ENCODE peak calls at places on chromosomes 1 and 21, in nine cellular contexts. Y is mucosa of gallbladder, H is body of pancreas, Z is AG09309, X is amniotic stem cell, T is posterior vena cava, A is GM20000, E is mesendoderm, I is 8988T. F is an unnamed sample.

GRCh38 chr1:208977861-208978260 is 605.7 kb upstream of the CAMK1G start:
- DNase-seq in H (no peak), Y (no peak), I (no peak), T (no peak), Z (no peak), X (no peak), A (no peak), E (no peak), F (no peak)

GRCh38 chr1:55904541-55904940 is 674.8 kb downstream of the PLPP3 start:
- DNase-seq in A (no peak), E (peak), Y (no peak), T (no peak), X (no peak), I (no peak), H (no peak), Z (no peak), F (peak)

GRCh38 chr1:180778782-180779398 is 133.8 kb upstream of the KIAA1614 start:
- DNase-seq in E (peak), Y (no peak), H (peak), X (no peak), Z (no peak), A (peak), I (no peak), T (no peak), F (peak)

GRCh38 chr1:111221633-111222286 is 5.8 kb upstream of the CHI3L2 start:
- DNase-seq in Y (peak), T (no peak), E (peak), X (no peak), I (no peak), Z (no peak), H (no peak), A (peak), F (no peak)

GRCh38 chr1:38000529-38001453 is 4.5 kb downstream of the FHL3 start:
- DNase-seq in T (peak), H (no peak), I (peak), X (peak), Z (no peak), Y (no peak), E (peak), A (no peak), F (peak)

GRCh38 chr1:186812560-186812959 is 16.2 kb upstream of the PLA2G4A start:
- DNase-seq in Y (no peak), T (no peak), X (peak), H (no peak), A (no peak), I (no peak), E (no peak), Z (peak), F (no peak)

GRCh38 chr1:239218296-239218695 is 168.1 kb upstream of the CHRM3 start:
- DNase-seq in A (no peak), H (no peak), T (no peak), X (no peak), I (no peak), Y (no peak), Z (no peak), E (no peak), F (no peak)

GRCh38 chr1:2300004-2300771 is 72.1 kb downstream of the SKI start:
- DNase-seq in Y (no peak), Z (no peak), X (no peak), I (no peak), E (peak), A (peak), H (no peak), T (no peak), F (no peak)

GRCh38 chr1:10074855-10075418 is 42.2 kb downstream of the UBE4B start:
- DNase-seq in A (no peak), E (no peak), I (no peak), X (no peak), Z (no peak), T (no peak), Y (no peak), H (no peak), F (no peak)

GRCh38 chr21:44510508-44511218 is 29.3 kb downstream of the KRTAP10-1 start:
- DNase-seq in X (peak), Y (peak), I (peak), A (peak), Z (no peak), H (peak), E (peak), T (peak), F (peak)

GRCh38 chr1:36831171-36831810 is 203.0 kb downstream of the GRIK3 start:
- DNase-seq in A (no peak), Y (no peak), X (no peak), H (no peak), T (no peak), Z (no peak), E (no peak), I (no peak), F (no peak)

GRCh38 chr1:44072204-44072603 is 40.9 kb upstream of the SLC6A9 start:
- DNase-seq in Y (no peak), A (no peak), X (peak), T (no peak), E (no peak), H (no peak), Z (peak), I (no peak), F (no peak)

GRCh38 chr1:218348628-218349185 is 3.6 kb downstream of the TGFB2 start:
- DNase-seq in Y (no peak), X (no peak), E (no peak), A (no peak), I (no peak), H (no peak), T (no peak), Z (no peak), F (no peak)

GRCh38 chr21:17270234-17270633 is 242.6 kb upstream of the CXADR start:
- DNase-seq in Z (peak), T (peak), E (peak), A (no peak), I (no peak), X (no peak), H (no peak), Y (peak), F (peak)

GRCh38 chr1:36323636-36324321 is at the start of gene EVA1B:
- DNase-seq in I (peak), X (peak), Y (peak), T (peak), H (peak), E (peak), A (peak), Z (peak), F (peak)

GRCh38 chr1:169117014-169117413 is 10.5 kb downstream of the ATP1B1 start:
- DNase-seq in E (no peak), T (no peak), A (no peak), Z (no peak), I (no peak), Y (no peak), H (no peak), X (no peak), F (no peak)

GRCh38 chr1:16462773-16463330 is 22.3 kb downstream of the NECAP2 start:
- DNase-seq in E (no peak), Z (no peak), Y (no peak), I (no peak), T (peak), X (no peak), A (no peak), H (no peak), F (no peak)

GRCh38 chr1:153220606-153221303 is 3.4 kb downstream of the PRR9 start:
- DNase-seq in I (no peak), T (no peak), Y (no peak), A (no peak), H (no peak), X (no peak), E (peak), Z (no peak), F (no peak)

GRCh38 chr1:66927528-66927927 is 2.7 kb downstream of the MIER1 start:
- DNase-seq in I (no peak), E (no peak), A (no peak), X (no peak), Y (no peak), H (no peak), T (no peak), Z (no peak), F (no peak)

GRCh38 chr1:209168204-209168603 is 415.3 kb upstream of the CAMK1G start:
- DNase-seq in H (peak), E (no peak), Z (no peak), Y (no peak), X (no peak), I (no peak), T (no peak), A (no peak), F (no peak)